ENCODE peak calls at places on chromosomes 7 and 10, in eight cellular contexts. Y is adrenal gland, S is kidney epithelial cell, N is SK-N-SH, B is Panc1, J is suprapubic skin, M is mammary epithelial cell, K is mesendoderm. C is an unnamed sample.
A peak's percentile ranks its signal among the peaks of the same experiment; 100 is the strongest.

GRCh38 chr7:55019691-55020480 is 1.1 kb downstream of the EGFR start:
- DNase-seq in Y (peak; percentile 51), K (peak; percentile 37), B (no peak), N (peak; percentile 75), S (no peak), M (peak; percentile 27), J (no peak), C (no peak)

GRCh38 chr7:119562839-119563238 is 710.1 kb upstream of the KCND2 start:
- DNase-seq in B (no peak), M (no peak), Y (no peak), N (no peak), S (no peak), K (no peak), J (no peak), C (no peak)

GRCh38 chr10:17227367-17228080 is 517 bp upstream of the VIM start:
- DNase-seq in B (no peak), S (no peak), J (no peak), K (peak; percentile 37), Y (no peak), N (peak; percentile 50), M (no peak), C (no peak)

GRCh38 chr7:16223963-16224707 is 197.2 kb downstream of the CRPPA start:
- DNase-seq in K (no peak), S (no peak), B (no peak), Y (no peak), J (no peak), N (no peak), M (no peak), C (no peak)

GRCh38 chr10:76086571-76087260 is 655.3 kb downstream of the LRMDA start:
- DNase-seq in N (peak; percentile 19), K (peak; percentile 74), J (no peak), B (no peak), Y (peak; percentile 88), S (peak; percentile 45), M (peak; percentile 56), C (peak; percentile 33)

GRCh38 chr7:144812379-144813283 is 23.2 kb downstream of the TPK1 start:
- DNase-seq in S (no peak), M (no peak), K (no peak), N (no peak), J (no peak), B (no peak), Y (no peak), C (no peak)

GRCh38 chr10:78508955-78509354 is 475.3 kb downstream of the RPS24 start:
- DNase-seq in M (no peak), Y (no peak), K (no peak), B (no peak), J (no peak), N (no peak), S (no peak), C (no peak)

GRCh38 chr7:105353752-105354328 is 34.9 kb downstream of the SRPK2 start:
- DNase-seq in K (no peak), S (no peak), Y (peak; percentile 36), M (no peak), N (no peak), J (no peak), B (no peak), C (no peak)

GRCh38 chr7:102306916-102307677 is 20.4 kb downstream of the SH2B2 start:
- DNase-seq in Y (peak; percentile 40), S (peak; percentile 69), N (no peak), B (no peak), M (no peak), J (no peak), K (peak; percentile 61), C (no peak)

GRCh38 chr10:62924344-62924748 is 108.2 kb upstream of the EGR2 start:
- DNase-seq in M (peak; percentile 72), B (no peak), S (no peak), K (peak; percentile 51), J (no peak), Y (no peak), N (peak; percentile 23), C (peak; percentile 60)

GRCh38 chr7:127107601-127108007 is 145.1 kb downstream of the GRM8 start:
- DNase-seq in K (peak; percentile 86), J (no peak), M (peak; percentile 59), B (peak; percentile 22), N (peak; percentile 45), Y (peak; percentile 37), S (peak; percentile 5), C (peak; percentile 73)

GRCh38 chr7:157516911-157517781 is 180.3 kb downstream of the DNAJB6 start:
- DNase-seq in N (no peak), J (no peak), B (no peak), S (no peak), M (no peak), K (no peak), Y (no peak), C (no peak)
- H3K27me3 ChIP-seq in N (no peaks in the 10 kb centered on the region), J (peaks cover 23% of the 10 kb centered on the region), B (no peaks in the 10 kb centered on the region), S (no peaks in the 10 kb centered on the region), M (no peaks in the 10 kb centered on the region), K (no peaks in the 10 kb centered on the region), Y (no peaks in the 10 kb centered on the region), C (no peaks in the 10 kb centered on the region)

GRCh38 chr7:128351296-128352123 is 7.8 kb upstream of the RBM28 start:
- DNase-seq in B (no peak), Y (no peak), K (peak; percentile 40), J (no peak), N (peak; percentile 48), M (no peak), S (no peak), C (no peak)

GRCh38 chr7:128353189-128353588 is 8.3 kb downstream of the PRRT4 start:
- DNase-seq in Y (no peak), B (no peak), N (peak; percentile 30), K (no peak), M (no peak), S (no peak), J (no peak), C (no peak)

GRCh38 chr7:128353610-128354009 is 7.9 kb downstream of the PRRT4 start:
- DNase-seq in M (no peak), S (no peak), J (no peak), K (no peak), N (no peak), B (no peak), Y (no peak), C (no peak)

GRCh38 chr7:128352138-128352537 is 8.4 kb upstream of the RBM28 start:
- DNase-seq in S (no peak), M (no peak), J (no peak), K (peak; percentile 89), B (no peak), N (peak; percentile 63), Y (peak; percentile 78), C (no peak)

GRCh38 chr7:128352636-128353035 is 8.9 kb downstream of the PRRT4 start:
- DNase-seq in S (no peak), N (no peak), M (no peak), J (no peak), B (no peak), Y (no peak), K (no peak), C (no peak)
- H3K27me3 ChIP-seq in S (peaks cover 54% of the 10 kb centered on the region), N (peaks cover 7% of the 10 kb centered on the region), M (peaks cover 15% of the 10 kb centered on the region), J (peaks cover 39% of the 10 kb centered on the region), B (no peaks in the 10 kb centered on the region), Y (peaks cover 20% of the 10 kb centered on the region), K (peaks cover 14% of the 10 kb centered on the region), C (peaks cover 31% of the 10 kb centered on the region)

GRCh38 chr10:117256910-117257309 is 16.0 kb downstream of the SLC18A2 start:
- DNase-seq in K (no peak), J (no peak), Y (no peak), N (no peak), B (no peak), M (no peak), S (no peak), C (no peak)
- H3K27me3 ChIP-seq in K (no peaks in the 10 kb centered on the region), J (peaks cover 28% of the 10 kb centered on the region), Y (no peaks in the 10 kb centered on the region), N (no peaks in the 10 kb centered on the region), B (peaks cover 26% of the 10 kb centered on the region), M (peaks cover 3% of the 10 kb centered on the region), S (no peaks in the 10 kb centered on the region), C (no peaks in the 10 kb centered on the region)

GRCh38 chr10:101643546-101643945 is 51.4 kb downstream of the FBXW4 start:
- DNase-seq in N (no peak), Y (no peak), J (no peak), S (no peak), B (no peak), K (no peak), M (no peak), C (no peak)
- H3K27me3 ChIP-seq in N (no peaks in the 10 kb centered on the region), Y (no peaks in the 10 kb centered on the region), J (no peaks in the 10 kb centered on the region), S (no peaks in the 10 kb centered on the region), B (no peaks in the 10 kb centered on the region), K (no peaks in the 10 kb centered on the region), M (no peaks in the 10 kb centered on the region), C (no peaks in the 10 kb centered on the region)

GRCh38 chr7:142796501-142797341 is 26.0 kb downstream of the PRSS2 start:
- DNase-seq in N (peak; percentile 75), J (peak; percentile 59), S (no peak), Y (no peak), B (no peak), K (peak; percentile 35), M (no peak), C (no peak)

GRCh38 chr7:142795339-142795863 is 24.6 kb downstream of the PRSS2 start:
- DNase-seq in Y (no peak), M (no peak), S (no peak), B (no peak), K (peak; percentile 79), N (no peak), J (peak; percentile 28), C (no peak)

GRCh38 chr7:142797342-142797798 is 26.6 kb downstream of the PRSS2 start:
- DNase-seq in S (no peak), K (peak; percentile 32), M (no peak), N (no peak), B (no peak), J (peak; percentile 57), Y (no peak), C (no peak)

GRCh38 chr7:142797799-142798377 is 27.1 kb downstream of the PRSS2 start:
- DNase-seq in B (no peak), S (no peak), Y (no peak), M (no peak), J (peak; percentile 38), N (peak; percentile 40), K (no peak), C (no peak)

DNA sequence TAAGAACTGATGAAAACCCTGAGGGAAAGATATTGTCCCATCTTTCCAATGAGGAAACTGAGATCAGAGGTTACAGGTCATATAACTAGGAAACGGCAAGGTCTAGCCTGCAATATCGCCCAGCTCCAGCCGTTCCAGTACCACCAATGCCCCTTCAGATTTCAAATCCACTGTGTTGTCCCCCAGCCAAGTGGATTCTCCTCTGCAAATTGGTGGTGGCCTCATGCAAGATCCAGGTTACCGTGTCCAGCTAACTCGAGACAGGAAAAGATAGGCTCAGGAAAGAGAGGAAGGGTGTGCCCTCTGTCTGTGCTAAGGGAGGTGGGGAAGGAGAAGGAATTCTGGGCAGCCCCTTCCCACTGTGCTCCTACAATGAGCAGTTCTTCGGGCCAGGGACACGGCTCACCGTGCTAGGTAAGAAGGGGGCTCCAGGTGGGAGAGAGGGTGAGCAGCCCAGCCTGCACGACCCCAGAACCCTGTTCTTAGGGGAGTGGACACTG is 25.3 kb downstream of the PRSS2 start:
- DNase-seq in J (peak; percentile 48), M (no peak), N (no peak), B (no peak), K (peak; percentile 48), Y (no peak), S (no peak), C (no peak)
- H3K27me3 ChIP-seq in J (peaks cover 48% of the 10 kb centered on the region), M (peaks cover 28% of the 10 kb centered on the region), N (peaks cover 61% of the 10 kb centered on the region), B (peaks cover 47% of the 10 kb centered on the region), K (no peaks in the 10 kb centered on the region), Y (peaks cover 33% of the 10 kb centered on the region), S (peaks cover 25% of the 10 kb centered on the region), C (peaks cover 21% of the 10 kb centered on the region)

C was measured in iPS DF 6.9.